ENCODE peak calls at places on chromosomes 4 and X, in ten cellular contexts. One of them, this sample, is unnamed.

GRCh38 chrX:22047470-22047869 is 15.3 kb downstream of the PHEX start:
- DNase-seq in nephron progenitor cell: no peak
- DNase-seq in AG09319: no peak
- DNase-seq in mesendoderm: no peak
- DNase-seq in HL-60: no peak
- DNase-seq in SK-MEL-5: no peak
- DNase-seq in heart left ventricle: no peak
- DNase-seq in GM23248: no peak
- DNase-seq in NCI-H226: no peak
- DNase-seq in brain microvascular endothelial cell: no peak
- DNase-seq in this sample: no peak

GRCh38 chrX:16082470-16083085 is 40.8 kb upstream of the GRPR start:
- DNase-seq in nephron progenitor cell: no peak
- DNase-seq in AG09319: no peak
- DNase-seq in mesendoderm: no peak
- DNase-seq in HL-60: no peak
- DNase-seq in SK-MEL-5: no peak
- DNase-seq in heart left ventricle: no peak
- DNase-seq in GM23248: no peak
- DNase-seq in NCI-H226: no peak
- DNase-seq in brain microvascular endothelial cell: no peak
- DNase-seq in this sample: no peak

GRCh38 chrX:72466493-72466892 is 106.2 kb downstream of the HDAC8 start:
- DNase-seq in nephron progenitor cell: no peak
- DNase-seq in AG09319: no peak
- DNase-seq in mesendoderm: no peak
- DNase-seq in HL-60: no peak
- DNase-seq in SK-MEL-5: no peak
- DNase-seq in heart left ventricle: no peak
- DNase-seq in GM23248: no peak
- DNase-seq in NCI-H226: no peak
- DNase-seq in brain microvascular endothelial cell: no peak
- DNase-seq in this sample: no peak

GRCh38 chrX:23662853-23663252 is 4.4 kb upstream of the PRDX4 start:
- DNase-seq in nephron progenitor cell: no peak
- DNase-seq in AG09319: peak
- DNase-seq in mesendoderm: no peak
- DNase-seq in HL-60: no peak
- DNase-seq in SK-MEL-5: no peak
- DNase-seq in heart left ventricle: no peak
- DNase-seq in GM23248: peak
- DNase-seq in NCI-H226: peak
- DNase-seq in brain microvascular endothelial cell: no peak
- DNase-seq in this sample: no peak

GRCh38 chr4:109032676-109033075 is 269.8 kb downstream of the COL25A1 start:
- DNase-seq in nephron progenitor cell: peak
- DNase-seq in AG09319: no peak
- DNase-seq in mesendoderm: no peak
- DNase-seq in HL-60: no peak
- DNase-seq in SK-MEL-5: no peak
- DNase-seq in heart left ventricle: no peak
- DNase-seq in GM23248: no peak
- DNase-seq in NCI-H226: no peak
- DNase-seq in brain microvascular endothelial cell: no peak
- DNase-seq in this sample: no peak

GRCh38 chr4:14857986-14858385 is 144.3 kb upstream of the CPEB2 start:
- DNase-seq in nephron progenitor cell: no peak
- DNase-seq in AG09319: no peak
- DNase-seq in mesendoderm: no peak
- DNase-seq in HL-60: peak
- DNase-seq in SK-MEL-5: no peak
- DNase-seq in heart left ventricle: no peak
- DNase-seq in GM23248: no peak
- DNase-seq in NCI-H226: no peak
- DNase-seq in brain microvascular endothelial cell: no peak
- DNase-seq in this sample: no peak

GRCh38 chr4:173490817-173491518 is 39.1 kb downstream of the HAND2 start:
- DNase-seq in nephron progenitor cell: no peak
- DNase-seq in AG09319: no peak
- DNase-seq in mesendoderm: peak
- DNase-seq in HL-60: peak
- DNase-seq in SK-MEL-5: peak
- DNase-seq in heart left ventricle: no peak
- DNase-seq in GM23248: peak
- DNase-seq in NCI-H226: peak
- DNase-seq in brain microvascular endothelial cell: peak
- DNase-seq in this sample: no peak

GRCh38 chr4:114180481-114180880 is 201.0 kb upstream of the ARSJ start:
- DNase-seq in nephron progenitor cell: peak
- DNase-seq in AG09319: peak
- DNase-seq in mesendoderm: peak
- DNase-seq in HL-60: no peak
- DNase-seq in SK-MEL-5: peak
- DNase-seq in heart left ventricle: peak
- DNase-seq in GM23248: peak
- DNase-seq in NCI-H226: peak
- DNase-seq in brain microvascular endothelial cell: peak
- DNase-seq in this sample: peak

GRCh38 chr4:727576-727975 is 21.9 kb downstream of the PCGF3 start:
- DNase-seq in nephron progenitor cell: no peak
- DNase-seq in AG09319: no peak
- DNase-seq in mesendoderm: no peak
- DNase-seq in HL-60: no peak
- DNase-seq in SK-MEL-5: no peak
- DNase-seq in heart left ventricle: no peak
- DNase-seq in GM23248: no peak
- DNase-seq in NCI-H226: no peak
- DNase-seq in brain microvascular endothelial cell: no peak
- DNase-seq in this sample: no peak

GRCh38 chr4:107939307-107939706 is 8.0 kb downstream of the CYP2U1 start:
- DNase-seq in nephron progenitor cell: no peak
- DNase-seq in AG09319: no peak
- DNase-seq in mesendoderm: no peak
- DNase-seq in HL-60: no peak
- DNase-seq in SK-MEL-5: no peak
- DNase-seq in heart left ventricle: no peak
- DNase-seq in GM23248: peak
- DNase-seq in NCI-H226: no peak
- DNase-seq in brain microvascular endothelial cell: peak
- DNase-seq in this sample: no peak

GRCh38 chr4:108426493-108426892 is 193.9 kb upstream of the RPL34 start:
- DNase-seq in nephron progenitor cell: no peak
- DNase-seq in AG09319: no peak
- DNase-seq in mesendoderm: no peak
- DNase-seq in HL-60: no peak
- DNase-seq in SK-MEL-5: no peak
- DNase-seq in heart left ventricle: no peak
- DNase-seq in GM23248: peak
- DNase-seq in NCI-H226: no peak
- DNase-seq in brain microvascular endothelial cell: peak
- DNase-seq in this sample: no peak

GRCh38 chr4:39494354-39494753 is 32.9 kb downstream of the UGDH start:
- DNase-seq in nephron progenitor cell: no peak
- DNase-seq in AG09319: no peak
- DNase-seq in mesendoderm: no peak
- DNase-seq in HL-60: no peak
- DNase-seq in SK-MEL-5: no peak
- DNase-seq in heart left ventricle: no peak
- DNase-seq in GM23248: no peak
- DNase-seq in NCI-H226: no peak
- DNase-seq in brain microvascular endothelial cell: no peak
- DNase-seq in this sample: no peak

GRCh38 chr4:103118171-103118570 is 18.5 kb upstream of the BDH2 start:
- DNase-seq in nephron progenitor cell: no peak
- DNase-seq in AG09319: no peak
- DNase-seq in mesendoderm: no peak
- DNase-seq in HL-60: no peak
- DNase-seq in SK-MEL-5: no peak
- DNase-seq in heart left ventricle: no peak
- DNase-seq in GM23248: no peak
- DNase-seq in NCI-H226: no peak
- DNase-seq in brain microvascular endothelial cell: no peak
- DNase-seq in this sample: no peak

GRCh38 chrX:48945517-48946348 is 11.7 kb downstream of the OTUD5 start:
- DNase-seq in nephron progenitor cell: peak
- DNase-seq in AG09319: no peak
- DNase-seq in mesendoderm: peak
- DNase-seq in HL-60: peak
- DNase-seq in SK-MEL-5: peak
- DNase-seq in heart left ventricle: peak
- DNase-seq in GM23248: peak
- DNase-seq in NCI-H226: no peak
- DNase-seq in brain microvascular endothelial cell: peak
- DNase-seq in this sample: peak

GRCh38 chrX:54444752-54445151 is 4.5 kb downstream of the TSR2 start:
- DNase-seq in nephron progenitor cell: no peak
- DNase-seq in AG09319: no peak
- DNase-seq in mesendoderm: peak
- DNase-seq in HL-60: no peak
- DNase-seq in SK-MEL-5: no peak
- DNase-seq in heart left ventricle: no peak
- DNase-seq in GM23248: no peak
- DNase-seq in NCI-H226: no peak
- DNase-seq in brain microvascular endothelial cell: no peak
- DNase-seq in this sample: no peak

GRCh38 chrX:34638116-34638515 is 19.0 kb downstream of the TMEM47 start:
- DNase-seq in nephron progenitor cell: no peak
- DNase-seq in AG09319: no peak
- DNase-seq in mesendoderm: peak
- DNase-seq in HL-60: no peak
- DNase-seq in SK-MEL-5: peak
- DNase-seq in heart left ventricle: no peak
- DNase-seq in GM23248: peak
- DNase-seq in NCI-H226: no peak
- DNase-seq in brain microvascular endothelial cell: no peak
- DNase-seq in this sample: no peak

GRCh38 chrX:45806410-45807121 is 605.9 kb upstream of the DIPK2B start:
- DNase-seq in nephron progenitor cell: no peak
- DNase-seq in AG09319: peak
- DNase-seq in mesendoderm: peak
- DNase-seq in HL-60: no peak
- DNase-seq in SK-MEL-5: peak
- DNase-seq in heart left ventricle: no peak
- DNase-seq in GM23248: peak
- DNase-seq in NCI-H226: peak
- DNase-seq in brain microvascular endothelial cell: peak
- DNase-seq in this sample: no peak

This sample was measured in WTC11.